ENCODE peak calls at places on chromosomes 13 and 19, in five cellular contexts. X, C, N, D and J are unnamed samples.

GRCh38 chr19:4516939-4517300 is 1.4 kb downstream of the PLIN4 start:
- DNase-seq in X (no peak), C (no peak), N (no peak), D (no peak), J (no peak)

GRCh38 chr19:6891761-6892385 is 4.5 kb downstream of the ADGRE1 start:
- DNase-seq in X (no peak), C (no peak), N (no peak), D (peak; percentile 57), J (no peak)

GRCh38 chr13:103640617-103641016 is 574.4 kb upstream of the SLC10A2 start:
- DNase-seq in X (no peak), C (no peak), N (no peak), D (no peak), J (no peak)

GRCh38 chr13:36509369-36509768 is 77.1 kb downstream of the CCNA1 start:
- DNase-seq in X (no peak), C (no peak), N (no peak), D (no peak), J (no peak)

GRCh38 chr13:93039131-93039530 is 187.5 kb upstream of the GPC6 start:
- DNase-seq in X (no peak), C (no peak), N (no peak), D (no peak), J (peak; percentile 15)

GRCh38 chr13:79281335-79281734 is 124.7 kb downstream of the RBM26 start:
- DNase-seq in X (no peak), C (no peak), N (no peak), D (no peak), J (no peak)

GRCh38 chr13:41054212-41054877 is 7.0 kb upstream of the WBP4 start:
- DNase-seq in X (peak; percentile 66), C (peak; percentile 66), N (peak; percentile 73), D (peak; percentile 64), J (peak; percentile 83)

GRCh38 chr19:40425450-40426287 is at the start of gene SERTAD1:
- DNase-seq in X (peak; percentile 99), C (peak; percentile 100), N (peak; percentile 100), D (peak; percentile 100), J (peak; percentile 99)

GRCh38 chr19:38649305-38650179 is 2.1 kb downstream of the ACTN4 start:
- DNase-seq in X (peak; percentile 84), C (no peak), N (peak; percentile 46), D (no peak), J (peak; percentile 83)

GRCh38 chr13:52695856-52696255 is 43.2 kb downstream of the SUGT1 start:
- DNase-seq in X (no peak), C (no peak), N (peak; percentile 31), D (no peak), J (peak; percentile 12)

GRCh38 chr13:59422646-59423045 is 741.1 kb downstream of the DIAPH3 start:
- DNase-seq in X (no peak), C (no peak), N (no peak), D (no peak), J (no peak)